ENCODE peak calls at places on chromosomes 3 and 15, in seven cellular contexts. V is ovary, Y is GM10248, K is H1, I is IMR-90, X is gastrocnemius medialis, M is glutamatergic neuron. J is an unnamed sample.

GRCh38 chr3:43863966-43864933 is 173.5 kb downstream of the ABHD5 start:
- DNase-seq in V (no peak), K (no peak), X (no peak), Y (no peak), I (no peak), M (no peak), J (no peak)

GRCh38 chr3:30308131-30308530 is 298.3 kb upstream of the TGFBR2 start:
- DNase-seq in V (no peak), I (peak; percentile 50), Y (no peak), K (no peak), X (no peak), M (no peak), J (no peak)

GRCh38 chr3:27360113-27361078 is 8.8 kb downstream of the NEK10 start:
- DNase-seq in I (peak; percentile 44), X (no peak), M (no peak), Y (no peak), V (no peak), K (no peak), J (no peak)

GRCh38 chr3:184077881-184078280 is 19.0 kb upstream of the HTR3E start:
- DNase-seq in V (no peak), Y (no peak), X (no peak), I (no peak), K (no peak), M (no peak), J (no peak)

GRCh38 chr3:49900491-49901153 is 3.1 kb downstream of the MST1R start:
- DNase-seq in X (peak; percentile 29), I (peak; percentile 22), K (no peak), Y (no peak), M (no peak), V (no peak), J (no peak)

GRCh38 chr3:158330820-158331219 is 220.9 kb downstream of the RSRC1 start:
- DNase-seq in Y (no peak), K (no peak), M (no peak), X (no peak), I (peak; percentile 40), V (no peak), J (no peak)

GRCh38 chr3:71873093-71873611 is 88.2 kb upstream of the PROK2 start:
- DNase-seq in I (no peak), M (no peak), V (no peak), X (no peak), Y (no peak), K (no peak), J (no peak)

GRCh38 chr15:48186271-48186670 is 5.2 kb upstream of the CTXN2 start:
- DNase-seq in X (no peak), Y (no peak), V (no peak), I (no peak), M (no peak), K (no peak), J (no peak)

GRCh38 chr15:90412356-90413194 is 24.5 kb downstream of the IQGAP1 start:
- DNase-seq in Y (peak; percentile 37), M (no peak), V (no peak), K (no peak), I (peak; percentile 67), X (no peak), J (no peak)

GRCh38 chr15:66935121-66935520 is 130.3 kb upstream of the SMAD3 start:
- DNase-seq in M (no peak), X (no peak), V (no peak), K (no peak), I (no peak), Y (no peak), J (no peak)

GRCh38 chr3:21624514-21624913 is 126.5 kb downstream of the ZNF385D start:
- DNase-seq in X (no peak), M (no peak), I (no peak), Y (no peak), K (no peak), V (no peak), J (no peak)

GRCh38 chr3:12479919-12480425 is 4.3 kb upstream of the TSEN2 start:
- DNase-seq in K (no peak), M (peak; percentile 30), V (peak; percentile 24), Y (peak; percentile 77), X (no peak), I (peak; percentile 55), J (no peak)

GRCh38 chr15:81612631-81613030 is 238.6 kb upstream of the TMC3 start:
- DNase-seq in Y (no peak), K (peak; percentile 17), I (no peak), M (no peak), X (no peak), V (no peak), J (no peak)

GRCh38 chr3:36941162-36941561 is 3.7 kb downstream of the TRANK1 start:
- DNase-seq in X (no peak), M (no peak), V (no peak), I (no peak), Y (no peak), K (no peak), J (no peak)

GRCh38 chr3:172868565-172869172 is 118.1 kb downstream of the ECT2 start:
- DNase-seq in M (no peak), I (no peak), Y (no peak), X (no peak), V (no peak), K (no peak), J (no peak)

GRCh38 chr3:73618461-73618860 is 6.3 kb downstream of the PDZRN3 start:
- DNase-seq in I (peak; percentile 56), V (no peak), M (no peak), X (no peak), K (no peak), Y (no peak), J (no peak)

GRCh38 chr3:186258968-186259367 is 103.1 kb downstream of the DGKG start:
- DNase-seq in I (no peak), K (no peak), Y (no peak), V (no peak), X (no peak), M (no peak), J (no peak)

DNA sequence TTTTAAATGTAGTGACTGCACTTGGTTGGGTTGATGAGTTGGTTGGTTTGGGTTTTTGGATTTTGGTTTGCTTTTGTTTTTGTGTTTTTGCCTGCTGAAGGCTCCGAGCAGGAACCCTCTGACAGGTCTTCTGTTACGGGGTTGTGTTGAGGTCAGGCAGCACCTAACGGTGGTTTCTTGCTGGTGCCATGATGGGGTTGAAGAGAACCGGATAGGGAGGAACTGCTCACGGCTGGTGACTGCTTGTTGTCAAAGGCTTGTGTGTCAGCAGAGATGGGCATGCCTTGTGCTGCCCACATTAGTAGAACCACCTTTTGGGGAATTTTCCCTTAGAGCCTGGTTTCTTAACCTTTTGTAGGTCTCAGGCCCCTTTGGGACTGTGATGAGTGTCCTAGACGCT is 42.0 kb downstream of the SLC6A6 start:
- DNase-seq in X (no peak), M (no peak), K (no peak), V (no peak), I (no peak), Y (no peak), J (no peak)
- TF ChIP-seq CTCF in X (no peak), M (no peak), K (no peak), V (no peak), I (no peak), Y (no peak), J (no peak)

DNA sequence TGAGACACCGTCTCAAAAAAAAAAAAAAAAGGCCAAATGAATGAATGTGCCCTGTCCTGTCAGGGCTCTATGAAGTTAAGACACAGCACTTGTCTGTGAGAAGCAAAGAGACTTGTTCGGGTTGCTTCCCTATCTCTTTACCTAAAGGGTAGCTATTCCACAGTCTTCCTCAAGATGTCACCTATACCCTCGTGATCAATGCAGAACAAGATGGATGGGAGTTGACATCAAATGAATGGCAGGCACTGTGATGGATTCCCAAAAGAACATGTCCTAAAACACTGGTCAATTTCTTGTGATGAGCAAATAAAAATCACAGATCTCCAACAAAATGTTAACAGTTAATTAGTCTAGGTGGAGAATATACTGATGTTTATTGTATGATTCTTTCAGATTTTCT is 9.5 kb downstream of the TADA3 start:
- DNase-seq in X (no peak), Y (no peak), M (no peak), V (no peak), K (no peak), I (no peak), J (no peak)
- TF ChIP-seq CTCF in X (no peak), Y (peak; percentile 33), M (no peak), V (no peak), K (no peak), I (no peak), J (no peak)

GRCh38 chr3:122305818-122306621 is 19.0 kb upstream of the CSTA start:
- DNase-seq in I (no peak), V (no peak), Y (no peak), K (no peak), M (no peak), X (no peak), J (no peak)
- TF ChIP-seq CTCF in I (no peak), V (no peak), Y (peak; percentile 36), K (peak; percentile 19), M (no peak), X (no peak), J (no peak)

DNA sequence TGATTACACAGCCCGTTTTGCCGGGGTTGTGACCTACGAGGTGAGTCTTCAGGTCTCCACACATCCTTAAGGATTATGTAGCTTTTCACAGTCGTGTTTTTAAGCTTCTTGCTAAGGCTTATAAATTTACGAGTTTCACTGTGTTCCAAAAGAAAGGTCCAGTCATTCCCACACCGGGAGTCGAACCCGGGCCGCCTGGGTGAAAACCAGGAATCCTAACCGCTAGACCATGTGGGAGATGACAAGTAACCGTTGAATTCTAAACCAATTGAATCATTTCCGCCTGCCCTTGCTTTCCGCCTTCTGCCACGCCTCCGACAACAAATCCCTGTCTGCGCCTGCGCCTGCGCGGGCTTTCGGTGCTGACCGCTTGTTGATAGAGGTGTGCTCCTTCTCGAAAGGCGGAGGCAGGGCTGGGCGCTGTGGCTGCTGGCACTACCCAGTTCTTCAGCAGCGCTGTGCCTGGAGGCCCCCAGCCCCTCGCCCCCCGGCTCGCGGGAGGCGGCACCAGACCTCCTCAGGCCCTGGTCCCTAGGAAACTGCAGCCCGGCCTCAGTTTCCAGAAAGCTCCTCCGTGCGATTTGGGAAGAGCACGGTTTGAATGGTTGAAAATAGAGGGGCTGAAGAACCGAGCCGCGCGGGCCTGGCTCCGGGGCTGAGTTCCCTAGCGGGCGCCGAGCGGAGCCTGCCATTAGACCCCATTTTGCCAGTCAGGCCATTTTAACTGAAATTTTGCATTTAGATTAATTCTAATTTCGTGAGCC is 219.1 kb upstream of the ATP10A start:
- DNase-seq in X (peak; percentile 91), K (peak; percentile 97), M (peak; percentile 98), Y (peak; percentile 82), I (peak; percentile 93), V (peak; percentile 96), J (peak; percentile 20)
- TF ChIP-seq CTCF in X (peak; percentile 14), K (no peak), M (no peak), Y (no peak), I (no peak), V (no peak), J (no peak)

J was measured in AG09319.